ENCODE peak calls at places on chromosomes 1 and 21, in four cellular contexts. M is aorta, Z is foreskin keratinocyte, C is stomach. P is an unnamed sample.

GRCh38 chr1:103788377-103788776 is 38.7 kb downstream of the AMY1C start:
- DNase-seq in M (no peak), Z (no peak), C (no peak), P (no peak)

GRCh38 chr1:145975216-145975615 is 10.7 kb downstream of the POLR3GL start:
- DNase-seq in M (no peak), Z (no peak), C (no peak), P (no peak)

GRCh38 chr1:229230136-229230892 is 40.6 kb upstream of the RAB4A start:
- DNase-seq in M (no peak), Z (no peak), C (no peak), P (no peak)

GRCh38 chr1:86774305-86775304 is 70.2 kb downstream of the SH3GLB1 start:
- DNase-seq in M (no peak), Z (peak), C (peak), P (peak)

GRCh38 chr1:63703661-63704060 is 70.2 kb upstream of the ROR1 start:
- DNase-seq in M (no peak), Z (no peak), C (no peak), P (no peak)

GRCh38 chr1:44707959-44708831 is 22.8 kb downstream of the RNU5D-1 start:
- DNase-seq in M (no peak), Z (no peak), C (no peak), P (no peak)

GRCh38 chr1:54289939-54290233 is 89.9 kb downstream of the MRPL37 start:
- DNase-seq in M (no peak), Z (no peak), C (no peak), P (no peak)

GRCh38 chr21:26007911-26008579 is 162.5 kb downstream of the APP start:
- DNase-seq in M (no peak), Z (no peak), C (no peak), P (no peak)

GRCh38 chr1:66889030-66889429 is 35.6 kb downstream of the DNAI4 start:
- DNase-seq in M (no peak), Z (no peak), C (no peak), P (no peak)

GRCh38 chr1:184075040-184076029 is 23.8 kb downstream of the TSEN15 start:
- DNase-seq in M (no peak), Z (no peak), C (no peak), P (peak)

GRCh38 chr21:41767606-41768370 is 936 bp upstream of the RIPK4 start:
- DNase-seq in M (peak), Z (peak), C (no peak), P (no peak)

GRCh38 chr1:203308205-203309114 is 3.1 kb downstream of the BTG2 start:
- DNase-seq in M (peak), Z (no peak), C (no peak), P (no peak)

GRCh38 chr1:6248798-6249731 is 5.1 kb downstream of the HES3 start:
- DNase-seq in M (peak), Z (no peak), C (no peak), P (peak)

GRCh38 chr1:211724711-211725196 is 49.3 kb upstream of the NEK2 start:
- DNase-seq in M (no peak), Z (no peak), C (no peak), P (peak)

GRCh38 chr1:228212966-228213844 is 5.4 kb downstream of the OBSCN start:
- DNase-seq in M (peak), Z (peak), C (peak), P (peak)

GRCh38 chr1:91338501-91338900 is 66.1 kb downstream of the HFM1 start:
- DNase-seq in M (no peak), Z (no peak), C (no peak), P (no peak)

GRCh38 chr1:71093938-71094337 is 13.1 kb upstream of the ZRANB2 start:
- DNase-seq in M (no peak), Z (no peak), C (no peak), P (no peak)

GRCh38 chr21:38990424-38990794 is 184.7 kb downstream of the ETS2 start:
- DNase-seq in M (no peak), Z (no peak), C (peak), P (no peak)

GRCh38 chr1:68470388-68470970 is 20.7 kb upstream of the RPE65 start:
- DNase-seq in M (no peak), Z (no peak), C (no peak), P (no peak)

GRCh38 chr1:222286039-222286438 is 261.9 kb downstream of the HHIPL2 start:
- DNase-seq in M (no peak), Z (no peak), C (no peak), P (no peak)

GRCh38 chr1:115251856-115252255 is 86.2 kb downstream of the NGF start:
- DNase-seq in M (no peak), Z (peak), C (no peak), P (no peak)

GRCh38 chr1:36913523-36914060 is 120.7 kb downstream of the GRIK3 start:
- DNase-seq in M (no peak), Z (no peak), C (no peak), P (no peak)

GRCh38 chr1:180566048-180566447 is 7.3 kb downstream of the OVAAL start:
- DNase-seq in M (no peak), Z (no peak), C (no peak), P (no peak)

DNA sequence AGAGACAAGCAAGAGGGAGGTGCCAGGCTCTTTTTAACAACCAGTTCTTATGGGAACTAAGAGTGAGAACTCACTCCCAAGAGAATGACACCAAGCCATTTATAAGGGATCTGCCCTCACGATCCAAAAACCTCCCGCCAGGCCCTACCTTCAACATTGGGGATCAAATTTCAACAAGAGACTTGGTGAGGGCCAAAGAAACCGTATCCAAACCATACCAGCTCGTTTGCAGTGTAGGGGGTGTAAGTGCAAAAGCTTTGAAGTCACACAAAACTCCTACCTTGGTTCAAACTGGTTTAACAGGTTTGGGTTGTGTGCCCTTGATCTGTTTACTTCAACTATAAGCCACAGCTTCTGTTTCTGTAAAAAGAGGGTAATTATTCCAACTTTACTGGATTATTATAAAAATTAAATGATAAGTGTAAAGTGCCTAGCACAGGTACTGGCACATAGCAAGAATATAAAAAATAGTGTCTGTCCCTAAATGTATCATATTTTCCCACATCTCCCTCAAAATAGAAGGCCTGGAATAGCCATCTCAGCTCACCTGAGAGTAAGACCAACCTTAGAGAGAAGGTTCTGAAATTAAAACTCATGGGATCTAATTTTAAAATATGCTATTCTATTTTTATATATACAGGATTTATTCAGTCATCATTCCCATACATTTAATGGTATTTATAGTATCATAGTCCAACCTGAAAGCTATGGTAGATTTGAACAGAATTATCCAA is 7.0 kb upstream of the USP25 start:
- DNase-seq in M (no peak), Z (no peak), C (peak), P (no peak)
- H3K27ac ChIP-seq in M (no peak), Z (no peak), C (peak), P (no peak)

DNA sequence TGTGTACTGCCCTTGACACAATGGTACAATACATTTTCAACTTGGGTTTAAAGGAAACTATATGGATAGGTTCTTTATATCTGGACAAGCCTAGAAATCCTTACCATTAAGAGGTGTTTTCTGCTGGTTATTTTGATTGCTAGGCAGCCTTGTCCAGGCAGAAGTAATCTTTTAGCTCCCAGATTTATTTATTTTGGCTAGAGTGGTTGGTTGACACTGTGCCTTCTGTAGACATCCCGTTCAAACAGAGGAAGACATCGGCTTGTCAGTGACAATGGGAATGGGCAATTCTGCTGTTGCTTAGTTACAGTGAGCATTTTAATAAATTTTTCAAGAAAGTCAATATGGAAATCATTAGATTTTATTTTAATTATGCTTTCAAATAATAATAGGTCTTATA is 138.8 kb downstream of the VPS13D start:
- DNase-seq in M (no peak), Z (no peak), C (no peak), P (no peak)
- H3K27ac ChIP-seq in M (no peak), Z (no peak), C (no peak), P (no peak)

GRCh38 chr1:96038636-96039035 is 682.9 kb upstream of the PTBP2 start:
- DNase-seq in M (no peak), Z (no peak), C (no peak), P (no peak)

GRCh38 chr1:96041470-96041869 is 680.1 kb upstream of the PTBP2 start:
- DNase-seq in M (no peak), Z (no peak), C (no peak), P (no peak)

DNA sequence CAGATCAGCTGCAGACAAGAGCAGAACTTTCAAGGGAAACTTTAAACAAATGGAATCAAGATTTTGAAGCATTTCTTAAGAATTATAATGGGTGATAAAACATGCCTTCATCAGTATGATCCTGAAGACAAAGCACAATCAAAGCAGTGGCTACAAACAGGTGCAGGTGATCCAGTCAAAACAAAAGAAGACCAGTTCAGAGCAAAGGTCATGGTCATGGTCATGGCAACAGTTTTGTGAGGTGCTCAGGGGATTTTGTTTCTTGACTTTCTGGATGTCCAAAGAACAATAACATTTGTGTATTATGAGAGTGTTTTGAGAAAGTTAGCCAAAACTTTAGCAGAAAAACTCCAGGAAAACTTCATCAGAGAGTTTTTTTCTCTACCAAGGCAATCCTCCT is 681.7 kb upstream of the PTBP2 start:
- DNase-seq in M (no peak), Z (no peak), C (no peak), P (no peak)
- H3K27ac ChIP-seq in M (no peak), Z (no peak), C (no peak), P (no peak)

GRCh38 chr1:32014937-32015363 is 1.3 kb downstream of the KHDRBS1 start:
- DNase-seq in M (no peak), Z (no peak), C (no peak), P (no peak)
- H3K27ac ChIP-seq in M (peak), Z (peak), C (no peak), P (peak)

GRCh38 chr1:160580208-160580812 is 1.0 kb upstream of the CD84 start:
- DNase-seq in M (no peak), Z (no peak), C (no peak), P (no peak)
- H3K27ac ChIP-seq in M (no peak), Z (no peak), C (no peak), P (no peak)

DNA sequence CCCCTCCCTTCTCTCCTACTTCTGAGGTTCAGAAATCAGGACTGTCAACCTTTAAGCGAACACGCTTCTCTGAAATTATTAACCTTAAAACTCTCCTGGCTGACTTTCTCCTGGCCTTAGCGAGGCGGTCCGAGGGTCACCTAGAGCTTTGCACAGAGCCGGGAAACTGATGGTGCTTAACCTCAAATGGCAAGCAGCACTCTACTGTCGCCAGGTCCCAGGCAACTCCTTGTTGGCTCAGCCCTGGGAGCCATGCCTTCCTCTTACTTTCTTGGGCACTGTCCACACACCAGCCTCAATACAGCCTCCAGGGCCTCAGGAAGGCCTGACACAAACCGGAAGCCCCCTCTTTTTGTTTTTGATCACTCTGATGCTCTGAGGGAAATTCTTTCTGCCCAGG is 3.8 kb downstream of the TRABD2B start:
- DNase-seq in M (no peak), Z (no peak), C (no peak), P (no peak)
- H3K27ac ChIP-seq in M (no peak), Z (no peak), C (no peak), P (no peak)

DNA sequence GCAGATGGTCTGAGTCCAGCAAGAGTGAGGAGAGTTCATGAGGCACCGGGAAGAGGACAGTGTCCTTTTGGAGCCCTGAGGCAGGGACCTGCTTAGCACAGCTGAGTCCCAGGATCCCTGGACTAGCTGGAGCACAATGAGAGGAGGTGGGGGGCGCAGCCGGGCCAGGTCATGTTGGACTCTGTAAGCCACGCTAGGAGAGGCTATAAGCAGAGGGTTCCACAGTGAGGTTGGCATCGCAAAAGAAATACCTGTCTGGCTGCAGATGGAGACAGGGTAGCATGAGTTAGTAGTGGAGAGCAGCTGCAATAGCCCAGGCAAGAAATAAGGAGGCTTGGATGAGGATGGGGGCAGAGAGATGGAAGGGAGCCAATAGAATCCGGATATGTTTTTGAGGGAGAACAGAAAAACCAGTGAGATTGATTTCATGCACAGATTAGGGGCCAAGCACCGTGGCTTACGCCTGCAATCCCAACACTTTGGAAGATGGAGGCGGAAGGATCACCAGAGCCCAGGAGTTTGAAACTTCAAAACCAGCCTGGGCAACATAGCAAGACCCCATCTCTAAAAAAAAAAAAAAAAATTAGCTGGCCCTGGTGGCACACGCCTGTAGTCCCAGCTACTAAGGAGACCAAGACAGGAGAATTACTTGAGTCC is 98.2 kb downstream of the DHRS3 start:
- DNase-seq in M (no peak), Z (no peak), C (no peak), P (no peak)
- H3K27ac ChIP-seq in M (no peak), Z (no peak), C (no peak), P (no peak)